ENCODE peak calls at places on chromosome 16, in five cellular contexts. A is amniotic epithelial cell, I is NCI-H1417, H is neural progenitor cell, N is EH. G is an unnamed sample.

GRCh38 chr16:9033125-9033830 is 58.2 kb upstream of the HAPSTR1 start:
- DNase-seq in A (peak), I (peak), H (peak), N (peak), G (peak)

GRCh38 chr16:87541004-87541881 is 48.4 kb upstream of the ZCCHC14 start:
- DNase-seq in A (peak), I (peak), H (peak), N (peak), G (peak)

GRCh38 chr16:23385441-23385840 is 67.5 kb downstream of the COG7 start:
- DNase-seq in A (no peak), I (no peak), H (no peak), N (no peak), G (no peak)

GRCh38 chr16:65876200-65876498 is 490.3 kb upstream of the CDH5 start:
- DNase-seq in A (peak), I (no peak), H (no peak), N (peak), G (peak)

GRCh38 chr16:81710596-81710995 is 68.5 kb upstream of the PLCG2 start:
- DNase-seq in A (no peak), I (no peak), H (peak), N (no peak), G (no peak)

GRCh38 chr16:76294691-76295214 is 17.6 kb downstream of the CNTNAP4 start:
- DNase-seq in A (no peak), I (no peak), H (no peak), N (no peak), G (no peak)

GRCh38 chr16:88003316-88003715 is 52.1 kb downstream of the BANP start:
- DNase-seq in A (no peak), I (no peak), H (no peak), N (no peak), G (no peak)

GRCh38 chr16:30766206-30766921 is 4.2 kb downstream of the RNF40 start:
- DNase-seq in A (no peak), I (no peak), H (no peak), N (no peak), G (no peak)

GRCh38 chr16:78967948-78968347 is 632.6 kb downstream of the MAF start:
- DNase-seq in A (no peak), I (no peak), H (no peak), N (no peak), G (no peak)

G was measured in M059J.